ENCODE peak calls at places on chromosomes 4 and X, in six cellular contexts. E is lower lobe of right lung; D is fibroblast of lung; Y is body of pancreas; L is heart right ventricle; W is CD4-positive, alpha-beta T cell. Q is an unnamed sample.

GRCh38 chrX:132953358-132953757 is 5.1 kb downstream of the HS6ST2 start:
- DNase-seq in W (no peak), D (no peak), L (no peak), Y (no peak), E (no peak), Q (no peak)

GRCh38 chr4:184322328-184323025 is 104.8 kb upstream of the ENPP6 start:
- DNase-seq in L (no peak), W (no peak), E (no peak), D (no peak), Y (no peak), Q (no peak)

GRCh38 chrX:134371133-134371532 is 88.8 kb upstream of the HPRT1 start:
- DNase-seq in W (no peak), L (no peak), D (no peak), E (no peak), Y (no peak), Q (no peak)

GRCh38 chrX:8191022-8191421 is 20.0 kb upstream of the VCX2 start:
- DNase-seq in Y (no peak), L (no peak), E (peak; percentile 46), D (no peak), W (no peak), Q (no peak)

GRCh38 chr4:86608757-86609375 is 14.8 kb downstream of the PTPN13 start:
- DNase-seq in Y (no peak), E (no peak), W (no peak), L (no peak), D (peak; percentile 10), Q (no peak)

GRCh38 chr4:144709159-144709558 is 63.2 kb downstream of the HHIP start:
- DNase-seq in D (no peak), E (no peak), L (no peak), W (no peak), Y (no peak), Q (no peak)

GRCh38 chr4:39259571-39260330 is 77.4 kb downstream of the WDR19 start:
- DNase-seq in D (peak; percentile 24), Y (no peak), L (no peak), W (no peak), E (no peak), Q (no peak)

GRCh38 chr4:105149771-105150170 is 3.1 kb downstream of the TET2 start:
- DNase-seq in E (no peak), D (no peak), L (no peak), W (no peak), Y (peak; percentile 16), Q (no peak)

GRCh38 chrX:45765726-45766125 is 565.0 kb upstream of the DIPK2B start:
- DNase-seq in L (no peak), Y (no peak), E (no peak), D (no peak), W (no peak), Q (no peak)

GRCh38 chrX:123927845-123928244 is 33.7 kb upstream of the STAG2 start:
- DNase-seq in L (no peak), D (no peak), Y (no peak), W (no peak), E (no peak), Q (no peak)

GRCh38 chrX:33336783-33337182 is 125.4 kb upstream of the DMD start:
- DNase-seq in L (peak; percentile 8), D (peak; percentile 39), E (no peak), W (no peak), Y (peak; percentile 14), Q (no peak)

GRCh38 chrX:134691453-134691852 is 33.2 kb upstream of the PLAC1 start:
- DNase-seq in W (no peak), E (no peak), Y (no peak), D (no peak), L (no peak), Q (no peak)

GRCh38 chr4:110198472-110199419 is at the start of gene ELOVL6:
- DNase-seq in W (peak; percentile 6), L (peak; percentile 42), D (peak; percentile 88), E (peak; percentile 66), Y (peak; percentile 37), Q (peak; percentile 82)

GRCh38 chrX:107936434-107936730 is 45.8 kb downstream of the TEX13B start:
- DNase-seq in E (no peak), D (no peak), Y (no peak), W (no peak), L (no peak), Q (no peak)

GRCh38 chrX:133985164-133986007 is at the start of gene GPC3:
- DNase-seq in W (peak; percentile 15), L (no peak), E (peak; percentile 41), Y (peak; percentile 31), D (peak; percentile 33), Q (peak; percentile 21)

GRCh38 chrX:49184294-49185061 is 1.7 kb downstream of the PRICKLE3 start:
- DNase-seq in W (no peak), E (peak; percentile 92), Y (peak; percentile 94), D (peak; percentile 89), L (peak; percentile 92), Q (peak; percentile 90)

GRCh38 chr4:47386146-47386545 is 77.4 kb downstream of the COMMD8 start:
- DNase-seq in W (no peak), E (no peak), L (no peak), D (no peak), Y (no peak), Q (no peak)

GRCh38 chr4:180150818-180151217 is 2092.4 kb upstream of the TENM3 start:
- DNase-seq in L (no peak), D (peak; percentile 36), E (no peak), Y (no peak), W (no peak), Q (no peak)

GRCh38 chr4:182913621-182914020 is 3.6 kb downstream of the DCTD start:
- DNase-seq in L (no peak), W (no peak), Y (no peak), D (no peak), E (no peak), Q (no peak)

GRCh38 chr4:185384877-185385465 is 10.8 kb downstream of the LRP2BP start:
- DNase-seq in L (no peak), E (no peak), D (peak; percentile 18), W (no peak), Y (no peak), Q (no peak)

GRCh38 chrX:9352683-9353430 is 112.0 kb upstream of the TBL1X start:
- DNase-seq in Y (no peak), W (no peak), L (no peak), E (peak; percentile 55), D (peak; percentile 80), Q (no peak)

GRCh38 chr4:87103691-87104187 is 116.7 kb downstream of the KLHL8 start:
- DNase-seq in W (no peak), L (no peak), Y (no peak), D (peak; percentile 83), E (no peak), Q (no peak)

GRCh38 chr4:71294301-71294700 is 44.5 kb upstream of the SLC4A4 start:
- DNase-seq in Y (no peak), W (no peak), L (no peak), E (no peak), D (peak; percentile 24), Q (no peak)

GRCh38 chrX:155819966-155820491 is 61.1 kb upstream of the VAMP7 start:
- DNase-seq in W (peak; percentile 22), Y (peak; percentile 72), L (peak; percentile 78), D (peak; percentile 88), E (peak; percentile 52), Q (peak; percentile 22)

GRCh38 chr4:175560628-175561027 is 251.4 kb downstream of the GPM6A start:
- DNase-seq in Y (no peak), E (no peak), D (peak; percentile 48), W (no peak), L (no peak), Q (no peak)

DNA sequence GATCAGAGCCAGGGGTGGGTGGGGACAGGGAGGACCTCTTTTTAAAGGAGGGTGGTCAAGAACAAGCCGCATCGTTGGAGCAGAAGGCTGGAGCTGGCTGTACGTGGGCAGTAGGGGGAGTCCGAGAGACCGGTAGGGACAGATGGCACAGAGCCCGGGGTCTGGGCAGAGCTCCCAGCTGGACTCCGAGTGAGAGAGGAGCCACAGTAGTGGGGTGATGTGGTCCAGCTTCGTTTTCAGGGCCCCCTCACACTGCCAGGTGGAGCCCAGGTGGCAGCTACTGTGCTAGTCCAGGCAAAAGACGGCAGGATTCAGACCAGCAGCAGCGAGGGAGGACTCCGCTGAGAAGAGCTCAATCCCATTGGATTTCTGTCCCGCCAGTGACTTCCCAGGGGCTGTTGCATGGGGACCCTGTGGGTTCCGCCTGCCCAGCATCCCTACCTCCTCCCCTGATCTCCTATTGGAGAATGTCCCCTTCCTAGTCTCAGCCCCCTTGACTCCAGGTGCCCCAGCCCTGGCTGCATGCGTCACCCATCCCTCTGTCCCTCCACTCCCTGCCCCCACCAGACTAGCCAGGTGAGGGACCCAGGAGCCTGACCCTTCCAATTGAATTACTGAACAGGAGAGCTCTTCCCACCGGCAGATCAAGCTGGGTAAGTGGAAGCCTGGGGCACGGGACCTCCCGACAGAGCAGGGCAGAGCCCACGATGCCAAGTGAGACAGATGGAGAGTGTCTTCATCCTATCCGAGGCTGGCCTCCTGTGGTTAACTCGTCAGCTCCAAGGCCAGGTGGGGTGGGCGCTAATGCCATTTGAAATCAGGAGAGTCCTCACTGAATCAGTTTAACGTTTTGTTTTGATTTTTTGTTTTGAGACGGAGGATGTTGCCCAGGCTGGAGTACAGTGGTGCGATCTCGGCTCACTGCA is 2.9 kb downstream of the ARHGAP4 start:
- DNase-seq in E (peak; percentile 78), Y (peak; percentile 92), L (peak; percentile 78), D (peak; percentile 63), W (no peak), Q (peak; percentile 83)
- H3K27ac ChIP-seq in E (peak overlapping the region; percentile 46), Y (no peak overlapping the region), L (no peak overlapping the region), D (no peak overlapping the region), W (peak overlapping the region; percentile 35), Q (no peak overlapping the region)

DNA sequence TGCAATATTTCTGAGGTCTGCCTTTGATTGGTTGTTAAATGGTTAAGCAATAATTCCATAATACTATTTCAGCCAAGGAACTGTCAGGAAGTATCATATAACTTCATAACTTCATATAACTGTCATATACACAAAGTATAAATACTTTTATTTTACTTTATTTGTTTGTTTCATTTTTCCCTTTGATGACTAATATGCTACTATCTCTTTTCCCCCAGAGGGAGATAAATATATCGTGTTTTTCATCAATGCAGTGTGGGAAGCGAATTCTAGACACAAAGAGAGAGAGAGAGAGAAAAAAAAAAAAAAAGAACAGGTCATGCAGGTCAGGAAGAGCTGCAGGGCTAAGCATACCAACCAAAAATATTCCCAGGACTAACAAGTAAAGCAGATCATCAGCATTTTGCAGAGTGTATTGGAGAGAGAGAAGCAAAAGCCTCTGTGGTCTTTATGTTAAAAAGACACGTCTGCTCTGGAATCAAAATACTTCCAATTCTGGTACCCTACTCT is 1849.2 kb downstream of the STIM2 start:
- DNase-seq in D (peak; percentile 42), L (no peak), W (no peak), E (no peak), Y (no peak), Q (no peak)
- H3K9me3 ChIP-seq in D (no peaks in the 10 kb centered on the region), L (no peaks in the 10 kb centered on the region), W (no peaks in the 10 kb centered on the region), E (no peaks in the 10 kb centered on the region), Y (no peaks in the 10 kb centered on the region), Q (no peaks in the 10 kb centered on the region)

DNA sequence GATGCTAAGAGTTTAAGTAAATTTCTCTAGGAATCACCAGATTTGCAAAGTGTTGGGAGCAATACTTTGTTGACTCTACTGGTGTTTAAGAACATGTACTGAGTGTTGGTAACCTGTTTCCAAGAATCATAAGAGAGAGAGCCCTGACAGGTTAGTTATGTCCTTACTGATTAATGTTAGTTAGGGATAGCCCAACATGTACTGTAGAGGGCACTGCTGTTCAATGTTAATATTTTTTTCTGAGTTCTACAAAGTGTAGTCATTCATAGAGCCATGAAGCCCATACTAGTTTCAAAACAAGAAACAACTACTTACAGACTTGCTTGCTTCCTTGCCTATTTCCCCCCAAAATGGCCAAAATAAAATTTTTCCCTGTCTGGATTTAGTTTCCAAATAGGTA is 11.9 kb downstream of the TMPRSS11D start:
- DNase-seq in W (no peak), E (no peak), D (peak; percentile 65), Y (no peak), L (no peak), Q (no peak)
- TF ChIP-seq CTCF in W (no peak), E (peak; percentile 26), D (peak; percentile 36), Y (peak; percentile 37), L (peak; percentile 37), Q (no peak)

GRCh38 chrX:13015536-13016236 is 28.7 kb downstream of the FAM9C start:
- DNase-seq in L (no peak), D (no peak), W (no peak), Y (no peak), E (no peak), Q (no peak)
- H3K27ac ChIP-seq in L (no peak overlapping the region), D (no peak overlapping the region), W (no peak overlapping the region), Y (no peak overlapping the region), E (no peak overlapping the region), Q (no peak overlapping the region)